ENCODE peak calls at places on chromosomes 6 and 20, in six cellular contexts. One of them, this sample, is unnamed.

GRCh38 chr6:80465513-80465912 is 359.0 kb downstream of the BCKDHB start:
- DNase-seq in bronchial epithelial cell: no peak
- DNase-seq in iris pigment epithelial cell: no peak
- DNase-seq in psoas muscle: no peak
- DNase-seq in cardiac fibroblast: no peak
- DNase-seq in renal cortical epithelial cell: no peak
- DNase-seq in this sample: no peak

GRCh38 chr20:2237059-2237458 is 58.7 kb upstream of the TGM3 start:
- DNase-seq in renal cortical epithelial cell: peak
- DNase-seq in cardiac fibroblast: peak
- DNase-seq in iris pigment epithelial cell: peak
- DNase-seq in bronchial epithelial cell: peak
- DNase-seq in psoas muscle: peak
- DNase-seq in this sample: peak

GRCh38 chr6:163626073-163626867 is 211.8 kb downstream of the QKI start:
- DNase-seq in psoas muscle: no peak
- DNase-seq in cardiac fibroblast: no peak
- DNase-seq in iris pigment epithelial cell: peak
- DNase-seq in bronchial epithelial cell: no peak
- DNase-seq in renal cortical epithelial cell: peak
- DNase-seq in this sample: no peak

GRCh38 chr20:18750735-18751134 is 62.8 kb upstream of the SCP2D1 start:
- DNase-seq in renal cortical epithelial cell: no peak
- DNase-seq in psoas muscle: no peak
- DNase-seq in iris pigment epithelial cell: no peak
- DNase-seq in cardiac fibroblast: no peak
- DNase-seq in bronchial epithelial cell: no peak
- DNase-seq in this sample: no peak

GRCh38 chr6:154954352-154954751 is 40.8 kb upstream of the TIAM2 start:
- DNase-seq in cardiac fibroblast: no peak
- DNase-seq in bronchial epithelial cell: no peak
- DNase-seq in iris pigment epithelial cell: no peak
- DNase-seq in renal cortical epithelial cell: no peak
- DNase-seq in psoas muscle: no peak
- DNase-seq in this sample: no peak

GRCh38 chr6:89371849-89372505 is 19.5 kb upstream of the UBE2J1 start:
- DNase-seq in bronchial epithelial cell: peak
- DNase-seq in psoas muscle: peak
- DNase-seq in cardiac fibroblast: peak
- DNase-seq in renal cortical epithelial cell: peak
- DNase-seq in iris pigment epithelial cell: peak
- DNase-seq in this sample: peak

GRCh38 chr6:134009876-134010275 is 42.5 kb downstream of the SLC2A12 start:
- DNase-seq in cardiac fibroblast: no peak
- DNase-seq in psoas muscle: no peak
- DNase-seq in renal cortical epithelial cell: no peak
- DNase-seq in iris pigment epithelial cell: no peak
- DNase-seq in bronchial epithelial cell: peak
- DNase-seq in this sample: no peak

GRCh38 chr20:34294563-34294962 is 8.6 kb downstream of the AHCY start:
- DNase-seq in renal cortical epithelial cell: no peak
- DNase-seq in psoas muscle: no peak
- DNase-seq in cardiac fibroblast: no peak
- DNase-seq in iris pigment epithelial cell: no peak
- DNase-seq in bronchial epithelial cell: no peak
- DNase-seq in this sample: no peak

GRCh38 chr6:32153835-32154513 is at the start of gene PPT2:
- DNase-seq in iris pigment epithelial cell: peak
- DNase-seq in cardiac fibroblast: peak
- DNase-seq in renal cortical epithelial cell: peak
- DNase-seq in psoas muscle: peak
- DNase-seq in bronchial epithelial cell: peak
- DNase-seq in this sample: peak